ENCODE peak calls at places on chromosomes 13 and 19, in four cellular contexts. B is breast epithelium, D is testis, L is HCT116. F is an unnamed sample.

GRCh38 chr13:40781717-40782116 is 7.7 kb upstream of the SLC25A15 start:
- DNase-seq in B (no peak), D (no peak), L (no peak), F (no peak)

GRCh38 chr13:102817907-102818306 is 19.0 kb downstream of the BIVM start:
- DNase-seq in B (no peak), D (no peak), L (no peak), F (no peak)

GRCh38 chr19:40165362-40165937 is 25.8 kb upstream of the MAP3K10 start:
- DNase-seq in B (no peak), D (peak), L (peak), F (peak)

GRCh38 chr19:18903146-18904056 is 7.4 kb upstream of the CERS1 start:
- DNase-seq in B (no peak), D (no peak), L (no peak), F (no peak)

GRCh38 chr19:55802281-55802680 is 29.5 kb downstream of the NLRP11 start:
- DNase-seq in B (no peak), D (no peak), L (no peak), F (no peak)

GRCh38 chr19:31938675-31939074 is 406.7 kb upstream of the ZNF507 start:
- DNase-seq in B (no peak), D (no peak), L (no peak), F (no peak)

GRCh38 chr13:114128624-114129522 is 3.5 kb downstream of the RASA3 start:
- DNase-seq in B (no peak), D (peak), L (peak), F (no peak)

GRCh38 chr13:52383362-52383761 is 22.6 kb downstream of the THSD1 start:
- DNase-seq in B (no peak), D (no peak), L (no peak), F (no peak)

GRCh38 chr19:501646-502045 is 5.4 kb downstream of the MADCAM1 start:
- DNase-seq in B (no peak), D (no peak), L (no peak), F (no peak)

GRCh38 chr13:40096357-40096911 is 441.0 kb downstream of the COG6 start:
- DNase-seq in B (no peak), D (no peak), L (no peak), F (no peak)

GRCh38 chr19:13574933-13575332 is 68.7 kb upstream of the CACNA1A start:
- DNase-seq in B (no peak), D (no peak), L (peak), F (no peak)

GRCh38 chr13:54162069-54162468 is 1133.5 kb downstream of the OLFM4 start:
- DNase-seq in B (no peak), D (no peak), L (no peak), F (no peak)

GRCh38 chr13:23741879-23742510 is 147.2 kb downstream of the MIPEP start:
- DNase-seq in B (no peak), D (no peak), L (peak), F (no peak)

GRCh38 chr19:42355896-42356295 is 30.5 kb downstream of the MEGF8 start:
- DNase-seq in B (no peak), D (no peak), L (no peak), F (no peak)

GRCh38 chr19:16066611-16067104 is 9.6 kb upstream of the TPM4 start:
- DNase-seq in B (no peak), D (peak), L (peak), F (no peak)

DNA sequence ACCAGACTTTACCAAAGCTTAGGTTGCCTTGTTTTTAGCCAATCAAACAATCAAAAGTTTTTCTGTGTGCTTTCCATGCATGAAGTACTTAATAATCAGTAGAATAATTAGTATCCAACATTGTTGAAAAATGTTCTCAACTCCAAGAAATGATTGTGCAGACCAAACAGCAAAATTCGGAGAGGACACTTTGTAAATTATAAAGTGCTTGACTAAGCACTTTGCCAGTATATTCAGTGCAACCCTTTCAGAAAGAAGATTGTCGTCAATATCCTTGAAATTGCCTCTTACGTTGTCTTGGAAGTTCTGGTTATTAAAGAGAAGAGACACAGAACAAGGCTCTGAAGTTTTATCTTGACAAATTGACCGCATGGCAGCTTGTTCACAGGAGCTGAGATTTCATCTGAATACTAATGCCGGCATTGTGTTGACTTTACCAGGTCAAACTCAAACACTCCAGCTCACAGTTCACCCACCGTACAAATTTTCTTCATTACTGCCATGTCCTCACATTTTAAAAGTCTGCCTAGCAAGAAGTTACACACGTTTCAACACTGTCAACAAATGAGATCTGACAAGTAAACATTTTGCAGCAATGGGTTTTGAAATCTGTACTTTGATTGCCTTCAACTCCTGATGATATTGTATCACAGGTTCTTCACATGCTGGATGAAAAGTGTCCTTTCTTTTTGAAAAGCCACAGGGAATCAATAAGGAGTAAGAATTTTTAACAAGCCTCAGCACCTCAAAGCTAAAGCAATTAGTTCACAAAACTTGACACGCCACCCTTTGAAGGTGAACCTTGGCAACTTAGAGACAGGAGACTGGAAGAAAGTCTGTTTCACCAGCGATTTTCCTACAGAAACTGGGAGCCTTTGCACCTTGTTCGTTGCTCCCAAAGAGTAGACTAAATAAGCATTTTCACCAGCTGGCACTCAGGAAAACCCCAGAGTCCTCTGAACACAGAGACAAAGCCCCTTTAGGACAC is 150.9 kb downstream of the RFC3 start:
- DNase-seq in B (no peak), D (no peak), L (no peak), F (no peak)
- TF ChIP-seq POLR2A in B (no peak), D (no peak), L (no peak), F (no peak)

GRCh38 chr19:49921871-49922755 is 6.9 kb upstream of the ATF5 start:
- DNase-seq in B (no peak), D (no peak), L (no peak), F (no peak)
- H3K27ac ChIP-seq in B (no peak), D (no peak), L (no peak), F (no peak)

DNA sequence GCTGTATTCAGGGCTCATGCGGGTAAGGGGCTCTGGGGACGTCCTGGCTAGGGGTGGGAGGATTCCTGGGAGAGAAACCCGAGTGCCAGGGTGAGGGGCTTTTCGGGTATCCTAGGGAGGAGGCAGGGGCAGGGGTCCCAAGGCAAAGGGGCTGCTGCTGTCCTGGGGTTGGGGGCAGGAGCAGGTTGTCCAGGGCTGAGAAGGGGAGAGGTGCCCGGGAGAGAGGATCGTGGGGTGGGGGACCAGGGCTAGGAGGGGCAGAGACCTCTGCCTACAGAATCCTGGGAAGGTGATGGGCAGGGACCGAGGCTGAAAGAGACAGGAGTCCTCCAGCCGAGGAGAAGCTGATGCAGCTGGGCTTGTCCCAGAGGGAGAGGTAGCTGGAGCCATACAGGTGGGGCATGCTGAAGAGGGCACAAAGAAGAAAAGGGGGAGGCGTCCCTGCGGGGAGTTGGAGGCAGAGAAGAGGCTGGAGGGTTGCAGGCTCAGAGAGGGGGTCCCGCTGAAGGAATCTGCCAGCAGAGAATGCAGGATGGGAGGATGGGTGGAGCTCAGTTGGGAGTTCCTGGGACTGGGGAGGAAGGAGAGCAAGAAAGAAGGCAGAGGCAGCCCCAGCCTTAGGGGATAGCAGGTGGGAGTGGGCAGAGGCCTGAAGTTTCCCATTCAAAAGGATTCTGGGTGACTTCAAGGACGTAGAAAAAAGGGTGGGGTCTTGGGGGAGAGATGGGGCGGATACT is 569 bp downstream of the CYP2S1 start:
- DNase-seq in B (no peak), D (no peak), L (no peak), F (no peak)
- H3K4me3 ChIP-seq in B (peak), D (no peak), L (peak), F (no peak)

DNA sequence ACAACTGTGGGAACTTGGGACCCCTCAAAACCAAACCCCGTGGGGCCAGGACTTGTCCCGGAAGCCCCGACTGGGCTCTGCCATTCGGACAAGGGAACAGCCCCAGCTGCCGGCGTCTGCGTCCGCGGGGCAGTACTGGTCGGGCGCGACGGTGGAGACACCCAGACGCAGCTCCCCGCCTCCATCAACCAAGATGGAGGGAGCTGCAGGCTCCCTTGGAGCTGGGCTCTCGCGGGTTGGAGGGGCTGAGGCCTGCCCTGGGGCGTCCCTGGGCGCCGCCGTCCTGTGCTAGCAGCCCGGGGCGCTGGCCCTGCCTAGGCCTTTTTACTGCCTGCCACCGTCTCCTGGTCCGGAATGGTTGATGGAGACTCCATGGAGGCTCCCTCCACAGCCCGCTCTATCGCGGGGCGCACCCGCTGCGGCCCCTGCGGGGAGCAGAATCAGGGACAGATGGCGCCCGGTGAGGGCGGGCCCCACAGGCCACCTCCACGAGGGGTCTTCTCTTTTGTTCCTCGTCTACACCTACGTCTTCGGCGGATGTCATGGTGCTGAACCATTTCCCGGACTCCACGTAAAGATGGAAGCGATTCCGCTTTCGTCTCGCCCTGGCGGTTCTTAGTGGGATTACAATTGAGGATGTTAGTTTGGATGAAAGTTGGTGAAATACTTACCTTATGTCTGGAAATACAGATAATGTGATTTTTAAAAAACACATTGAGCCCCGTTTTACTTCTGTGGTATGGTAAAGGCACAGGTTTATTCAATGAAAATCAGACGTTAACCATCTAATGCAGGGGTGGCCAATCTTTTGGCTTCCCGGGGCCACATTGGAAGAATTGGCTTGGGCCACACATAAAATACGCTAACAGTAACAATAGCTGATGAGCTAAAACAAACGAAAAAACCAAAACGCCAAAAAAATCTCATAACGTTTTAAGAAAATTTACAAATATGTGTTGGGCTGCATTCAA is 1.2 kb upstream of the ZMYM5 start:
- DNase-seq in B (peak), D (peak), L (no peak), F (peak)
- TF ChIP-seq POLR2A in B (peak), D (no peak), L (peak), F (no peak)

GRCh38 chr19:34381399-34382251 is 16.6 kb downstream of the GPI start:
- DNase-seq in B (no peak), D (no peak), L (no peak), F (no peak)

GRCh38 chr19:34380639-34381241 is 15.7 kb downstream of the GPI start:
- DNase-seq in B (no peak), D (no peak), L (no peak), F (no peak)

GRCh38 chr19:34386645-34387445 is 17.4 kb upstream of the PDCD2L start:
- DNase-seq in B (no peak), D (no peak), L (no peak), F (no peak)

GRCh38 chr19:34383599-34383998 is 18.6 kb downstream of the GPI start:
- DNase-seq in B (no peak), D (no peak), L (no peak), F (no peak)

GRCh38 chr19:34382471-34382870 is 17.5 kb downstream of the GPI start:
- DNase-seq in B (no peak), D (no peak), L (no peak), F (no peak)
- H3K27ac ChIP-seq in B (no peak), D (no peak), L (no peak), F (no peak)

GRCh38 chr19:49685845-49686332 is 3.5 kb upstream of the ADM5 start:
- DNase-seq in B (no peak), D (no peak), L (no peak), F (no peak)
- H3K4me3 ChIP-seq in B (no peak), D (no peak), L (no peak), F (no peak)

DNA sequence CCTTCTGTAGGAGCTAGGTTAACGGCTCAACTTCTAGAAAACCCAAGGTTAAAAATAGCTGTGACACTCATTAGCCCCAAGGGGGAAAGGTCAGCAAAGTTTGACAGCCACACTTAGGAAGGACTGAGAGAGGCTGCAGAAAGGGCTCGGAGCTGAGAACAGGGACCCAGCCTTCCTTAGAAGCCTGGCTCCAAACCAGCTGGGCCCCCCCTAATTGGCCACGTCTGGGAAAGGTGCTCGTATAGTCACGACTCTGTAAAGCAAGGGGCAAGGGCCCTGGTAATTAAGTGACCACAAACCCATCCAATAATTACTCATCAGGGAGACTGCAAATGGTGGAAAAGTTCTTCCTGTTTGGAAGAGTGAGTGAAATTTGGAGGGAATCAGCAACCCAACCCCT is 90.5 kb downstream of the RNASEH2B start:
- DNase-seq in B (no peak), D (no peak), L (no peak), F (no peak)
- TF ChIP-seq POLR2A in B (no peak), D (no peak), L (no peak), F (no peak)

GRCh38 chr19:3015126-3016057 is 13.7 kb downstream of the TLE2 start:
- DNase-seq in B (no peak), D (no peak), L (no peak), F (no peak)

GRCh38 chr19:3012522-3013260 is 16.4 kb downstream of the TLE2 start:
- DNase-seq in B (no peak), D (peak), L (no peak), F (no peak)

GRCh38 chr19:3010871-3011270 is 18.2 kb downstream of the TLE2 start:
- DNase-seq in B (no peak), D (no peak), L (no peak), F (no peak)

GRCh38 chr19:3014135-3014534 is 14.9 kb downstream of the TLE2 start:
- DNase-seq in B (no peak), D (no peak), L (no peak), F (no peak)

GRCh38 chr19:3013261-3013725 is 15.8 kb downstream of the TLE2 start:
- DNase-seq in B (no peak), D (no peak), L (no peak), F (no peak)
- H3K27ac ChIP-seq in B (no peak), D (no peak), L (no peak), F (peak)

GRCh38 chr19:11087870-11088507 is 1.3 kb upstream of the LDLR start:
- DNase-seq in B (no peak), D (no peak), L (no peak), F (no peak)
- H3K4me3 ChIP-seq in B (no peak), D (no peak), L (peak), F (no peak)

DNA sequence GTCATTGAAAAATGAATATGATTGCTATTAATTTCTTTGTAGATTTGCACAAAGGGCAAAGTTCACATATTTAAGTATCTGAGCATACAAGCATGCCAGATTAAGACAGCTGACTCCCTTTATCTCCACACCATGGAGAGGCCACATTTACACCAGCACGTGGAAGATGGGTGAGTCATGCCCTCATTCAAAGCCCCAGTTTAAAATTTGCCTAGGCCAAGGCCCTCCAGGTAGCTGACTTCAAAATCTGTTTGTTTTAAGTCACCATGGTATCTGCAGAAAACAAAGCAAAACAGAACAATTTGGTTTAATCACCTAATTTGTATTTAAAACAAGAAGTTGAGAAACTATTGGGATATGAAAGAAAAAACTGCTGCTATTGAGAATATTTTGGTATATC is 109.2 kb downstream of the ESD start:
- DNase-seq in B (no peak), D (no peak), L (peak), F (peak)
- TF ChIP-seq POLR2A in B (no peak), D (no peak), L (no peak), F (no peak)

F was measured in body of pancreas.